ENCODE peak calls at places on chromosome 7, in six cellular contexts. O is progenitor cell of endocrine pancreas; V is stimulated activated CD8-positive, alpha-beta memory T cell treated with anti-CD3 and anti-CD28 coated beads, Interleukin-12 subunit alpha, Interleukin-12 subunit beta, amount 100 ng/mL, for 4 hours; Y is Calu3; D is NCI-H1417; E is cardiac muscle cell. K is an unnamed sample.

GRCh38 chr7:35355911-35356310 is 102.0 kb upstream of the TBX20 start:
- DNase-seq in O (no peak), V (no peak), Y (no peak), D (peak), E (no peak), K (no peak)

GRCh38 chr7:80335473-80336232 is 176.2 kb downstream of the GNAT3 start:
- DNase-seq in O (no peak), V (no peak), Y (no peak), D (peak), E (no peak), K (peak)

GRCh38 chr7:25263292-25263691 is 35.0 kb upstream of the NPVF start:
- DNase-seq in O (no peak), V (no peak), Y (no peak), D (no peak), E (no peak), K (no peak)

GRCh38 chr7:2738766-2739549 is 51.0 kb downstream of the AMZ1 start:
- DNase-seq in O (no peak), V (no peak), Y (no peak), D (no peak), E (no peak), K (no peak)

GRCh38 chr7:130365093-130365492 is 15.2 kb upstream of the CPA1 start:
- DNase-seq in O (no peak), V (no peak), Y (no peak), D (no peak), E (no peak), K (no peak)

GRCh38 chr7:77570330-77571011 is 33.4 kb downstream of the PTPN12 start:
- DNase-seq in O (no peak), V (no peak), Y (no peak), D (no peak), E (no peak), K (no peak)

GRCh38 chr7:21984042-21984441 is 38.3 kb upstream of the CDCA7L start:
- DNase-seq in O (no peak), V (no peak), Y (no peak), D (peak), E (no peak), K (no peak)

GRCh38 chr7:155676052-155676451 is 31.6 kb downstream of the RBM33 start:
- DNase-seq in O (no peak), V (no peak), Y (no peak), D (no peak), E (no peak), K (no peak)

GRCh38 chr7:1313591-1313990 is 80.9 kb downstream of the UNCX start:
- DNase-seq in O (no peak), V (no peak), Y (no peak), D (no peak), E (no peak), K (no peak)

GRCh38 chr7:22275574-22276150 is 81.3 kb downstream of the RAPGEF5 start:
- DNase-seq in O (no peak), V (no peak), Y (no peak), D (no peak), E (no peak), K (no peak)

GRCh38 chr7:47180268-47180826 is 401.6 kb downstream of the TNS3 start:
- DNase-seq in O (peak), V (no peak), Y (peak), D (peak), E (peak), K (peak)

GRCh38 chr7:48299580-48300169 is 128.4 kb downstream of the ABCA13 start:
- DNase-seq in O (peak), V (no peak), Y (peak), D (peak), E (peak), K (peak)

GRCh38 chr7:98974906-98975816 is 96.8 kb downstream of the TRRAP start:
- DNase-seq in O (no peak), V (no peak), Y (no peak), D (no peak), E (peak), K (no peak)

GRCh38 chr7:30727061-30727945 is 24.6 kb upstream of the INMT start:
- DNase-seq in O (no peak), V (no peak), Y (no peak), D (no peak), E (no peak), K (no peak)

GRCh38 chr7:2701406-2701805 is 13.4 kb downstream of the AMZ1 start:
- DNase-seq in O (no peak), V (no peak), Y (no peak), D (no peak), E (no peak), K (no peak)

GRCh38 chr7:144019457-144019856 is 19.3 kb downstream of the OR6B1 start:
- DNase-seq in O (no peak), V (no peak), Y (no peak), D (no peak), E (no peak), K (peak)

GRCh38 chr7:151790826-151791379 is 86.0 kb downstream of the PRKAG2 start:
- DNase-seq in O (no peak), V (no peak), Y (no peak), D (no peak), E (no peak), K (no peak)

GRCh38 chr7:120857558-120858298 is at the start of gene TSPAN12:
- DNase-seq in O (peak), V (no peak), Y (peak), D (peak), E (peak), K (peak)

GRCh38 chr7:4739528-4739992 is 35.9 kb upstream of the AP5Z1 start:
- DNase-seq in O (no peak), V (no peak), Y (no peak), D (peak), E (no peak), K (peak)

GRCh38 chr7:151272410-151272809 is 23.9 kb upstream of the SMARCD3 start:
- DNase-seq in O (no peak), V (no peak), Y (no peak), D (no peak), E (no peak), K (no peak)

GRCh38 chr7:73879977-73880681 is 19.2 kb downstream of the TMEM270 start:
- DNase-seq in O (no peak), V (no peak), Y (no peak), D (no peak), E (no peak), K (no peak)

GRCh38 chr7:22639400-22639799 is 87.6 kb upstream of the IL6 start:
- DNase-seq in O (no peak), V (no peak), Y (no peak), D (no peak), E (no peak), K (no peak)

GRCh38 chr7:36509962-36510361 is 120.3 kb downstream of the ANLN start:
- DNase-seq in O (no peak), V (no peak), Y (no peak), D (no peak), E (no peak), K (no peak)

GRCh38 chr7:12709731-12710502 is 22.5 kb downstream of the ARL4A start:
- DNase-seq in O (no peak), V (no peak), Y (no peak), D (no peak), E (no peak), K (no peak)

GRCh38 chr7:102874166-102874829 is 38.5 kb upstream of the LRRC17 start:
- DNase-seq in O (no peak), V (no peak), Y (peak), D (no peak), E (no peak), K (peak)

GRCh38 chr7:101432316-101432715 is 69.6 kb downstream of the COL26A1 start:
- DNase-seq in O (no peak), V (no peak), Y (no peak), D (no peak), E (no peak), K (no peak)

GRCh38 chr7:108630002-108630401 is 60.3 kb downstream of the DNAJB9 start:
- DNase-seq in O (no peak), V (no peak), Y (no peak), D (no peak), E (no peak), K (peak)

GRCh38 chr7:135541029-135541428 is 16.7 kb upstream of the NUP205 start:
- DNase-seq in O (no peak), V (no peak), Y (no peak), D (no peak), E (no peak), K (no peak)

GRCh38 chr7:33645096-33645495 is 260.2 kb upstream of the BMPER start:
- DNase-seq in O (no peak), V (no peak), Y (no peak), D (no peak), E (no peak), K (no peak)

GRCh38 chr7:134632937-134633540 is 13.6 kb upstream of the BPGM start:
- DNase-seq in O (no peak), V (no peak), Y (peak), D (peak), E (peak), K (peak)